ENCODE peak calls at places on chromosomes 12 and 14, in eight cellular contexts. One of them, this sample, is unnamed.

GRCh38 chr12:109167781-109168180 is 51.4 kb downstream of the ACACB start:
- DNase-seq in HTR-8/SVneo: no peak
- DNase-seq in stimulated activated CD8-positive, alpha-beta memory T cell treated with anti-CD3 and anti-CD28 coated beads, Interleukin-4, amount 100 ng/mL, for 4 hours: no peak
- DNase-seq in T-helper 2 cell: no peak
- DNase-seq in EH: no peak
- DNase-seq in neuronal stem cell: no peak
- DNase-seq in heart right ventricle: no peak
- DNase-seq in HEK293T: no peak
- DNase-seq in this sample: no peak

GRCh38 chr14:56150018-56150417 is 31.8 kb downstream of the PELI2 start:
- DNase-seq in neuronal stem cell: no peak
- DNase-seq in heart right ventricle: no peak
- DNase-seq in HTR-8/SVneo: no peak
- DNase-seq in EH: no peak
- DNase-seq in stimulated activated CD8-positive, alpha-beta memory T cell treated with anti-CD3 and anti-CD28 coated beads, Interleukin-4, amount 100 ng/mL, for 4 hours: no peak
- DNase-seq in HEK293T: no peak
- DNase-seq in T-helper 2 cell: no peak
- DNase-seq in this sample: no peak

GRCh38 chr14:102711946-102712345 is 65.3 kb upstream of the TRAF3 start:
- DNase-seq in T-helper 2 cell: no peak
- DNase-seq in EH: peak
- DNase-seq in neuronal stem cell: no peak
- DNase-seq in HTR-8/SVneo: no peak
- DNase-seq in heart right ventricle: no peak
- DNase-seq in HEK293T: no peak
- DNase-seq in stimulated activated CD8-positive, alpha-beta memory T cell treated with anti-CD3 and anti-CD28 coated beads, Interleukin-4, amount 100 ng/mL, for 4 hours: no peak
- DNase-seq in this sample: no peak

GRCh38 chr12:71661977-71662522 is 1.6 kb downstream of the ZFC3H1 start:
- DNase-seq in neuronal stem cell: no peak
- DNase-seq in stimulated activated CD8-positive, alpha-beta memory T cell treated with anti-CD3 and anti-CD28 coated beads, Interleukin-4, amount 100 ng/mL, for 4 hours: no peak
- DNase-seq in HEK293T: no peak
- DNase-seq in heart right ventricle: no peak
- DNase-seq in HTR-8/SVneo: no peak
- DNase-seq in T-helper 2 cell: no peak
- DNase-seq in EH: peak
- DNase-seq in this sample: no peak

GRCh38 chr14:103518416-103519042 is 4.1 kb downstream of the CKB start:
- DNase-seq in EH: peak
- DNase-seq in stimulated activated CD8-positive, alpha-beta memory T cell treated with anti-CD3 and anti-CD28 coated beads, Interleukin-4, amount 100 ng/mL, for 4 hours: no peak
- DNase-seq in HEK293T: peak
- DNase-seq in heart right ventricle: peak
- DNase-seq in T-helper 2 cell: peak
- DNase-seq in neuronal stem cell: no peak
- DNase-seq in HTR-8/SVneo: peak
- DNase-seq in this sample: peak

GRCh38 chr12:19196959-19197630 is 67.6 kb downstream of the PLEKHA5 start:
- DNase-seq in HEK293T: no peak
- DNase-seq in stimulated activated CD8-positive, alpha-beta memory T cell treated with anti-CD3 and anti-CD28 coated beads, Interleukin-4, amount 100 ng/mL, for 4 hours: no peak
- DNase-seq in neuronal stem cell: no peak
- DNase-seq in heart right ventricle: no peak
- DNase-seq in EH: no peak
- DNase-seq in HTR-8/SVneo: no peak
- DNase-seq in T-helper 2 cell: no peak
- DNase-seq in this sample: no peak

GRCh38 chr14:29663281-29663801 is 264.3 kb downstream of the PRKD1 start:
- DNase-seq in neuronal stem cell: no peak
- DNase-seq in stimulated activated CD8-positive, alpha-beta memory T cell treated with anti-CD3 and anti-CD28 coated beads, Interleukin-4, amount 100 ng/mL, for 4 hours: no peak
- DNase-seq in HTR-8/SVneo: no peak
- DNase-seq in EH: no peak
- DNase-seq in T-helper 2 cell: no peak
- DNase-seq in heart right ventricle: no peak
- DNase-seq in HEK293T: no peak
- DNase-seq in this sample: no peak

GRCh38 chr12:71455028-71455737 is 15.6 kb downstream of the LGR5 start:
- DNase-seq in neuronal stem cell: no peak
- DNase-seq in HEK293T: peak
- DNase-seq in T-helper 2 cell: no peak
- DNase-seq in EH: no peak
- DNase-seq in HTR-8/SVneo: no peak
- DNase-seq in stimulated activated CD8-positive, alpha-beta memory T cell treated with anti-CD3 and anti-CD28 coated beads, Interleukin-4, amount 100 ng/mL, for 4 hours: no peak
- DNase-seq in heart right ventricle: no peak
- DNase-seq in this sample: no peak

GRCh38 chr12:31582155-31582554 is 8.8 kb downstream of the DENND5B start:
- DNase-seq in HEK293T: no peak
- DNase-seq in T-helper 2 cell: no peak
- DNase-seq in HTR-8/SVneo: peak
- DNase-seq in heart right ventricle: no peak
- DNase-seq in stimulated activated CD8-positive, alpha-beta memory T cell treated with anti-CD3 and anti-CD28 coated beads, Interleukin-4, amount 100 ng/mL, for 4 hours: no peak
- DNase-seq in neuronal stem cell: no peak
- DNase-seq in EH: peak
- DNase-seq in this sample: no peak

GRCh38 chr14:56145965-56146364 is 27.8 kb downstream of the PELI2 start:
- DNase-seq in T-helper 2 cell: peak
- DNase-seq in heart right ventricle: no peak
- DNase-seq in stimulated activated CD8-positive, alpha-beta memory T cell treated with anti-CD3 and anti-CD28 coated beads, Interleukin-4, amount 100 ng/mL, for 4 hours: no peak
- DNase-seq in HTR-8/SVneo: no peak
- DNase-seq in HEK293T: no peak
- DNase-seq in EH: peak
- DNase-seq in neuronal stem cell: no peak
- DNase-seq in this sample: no peak

GRCh38 chr12:75305412-75306332 is 24.5 kb downstream of the CAPS2 start:
- DNase-seq in heart right ventricle: no peak
- DNase-seq in T-helper 2 cell: no peak
- DNase-seq in HEK293T: no peak
- DNase-seq in stimulated activated CD8-positive, alpha-beta memory T cell treated with anti-CD3 and anti-CD28 coated beads, Interleukin-4, amount 100 ng/mL, for 4 hours: no peak
- DNase-seq in EH: no peak
- DNase-seq in neuronal stem cell: no peak
- DNase-seq in HTR-8/SVneo: no peak
- DNase-seq in this sample: no peak

GRCh38 chr12:93318720-93319522 is 58.8 kb upstream of the NUDT4 start:
- DNase-seq in stimulated activated CD8-positive, alpha-beta memory T cell treated with anti-CD3 and anti-CD28 coated beads, Interleukin-4, amount 100 ng/mL, for 4 hours: no peak
- DNase-seq in EH: peak
- DNase-seq in HEK293T: no peak
- DNase-seq in neuronal stem cell: no peak
- DNase-seq in heart right ventricle: no peak
- DNase-seq in T-helper 2 cell: peak
- DNase-seq in HTR-8/SVneo: no peak
- DNase-seq in this sample: no peak

GRCh38 chr14:36512585-36513003 is 7.4 kb downstream of the NKX2-1 start:
- DNase-seq in heart right ventricle: no peak
- DNase-seq in HEK293T: no peak
- DNase-seq in stimulated activated CD8-positive, alpha-beta memory T cell treated with anti-CD3 and anti-CD28 coated beads, Interleukin-4, amount 100 ng/mL, for 4 hours: no peak
- DNase-seq in T-helper 2 cell: no peak
- DNase-seq in EH: no peak
- DNase-seq in neuronal stem cell: no peak
- DNase-seq in HTR-8/SVneo: no peak
- DNase-seq in this sample: no peak

GRCh38 chr14:60590907-60591510 is 58.3 kb downstream of the SIX1 start:
- DNase-seq in HTR-8/SVneo: no peak
- DNase-seq in HEK293T: no peak
- DNase-seq in neuronal stem cell: no peak
- DNase-seq in T-helper 2 cell: peak
- DNase-seq in heart right ventricle: no peak
- DNase-seq in stimulated activated CD8-positive, alpha-beta memory T cell treated with anti-CD3 and anti-CD28 coated beads, Interleukin-4, amount 100 ng/mL, for 4 hours: no peak
- DNase-seq in EH: peak
- DNase-seq in this sample: no peak

GRCh38 chr12:102527256-102527720 is 46.9 kb upstream of the IGF1 start:
- DNase-seq in stimulated activated CD8-positive, alpha-beta memory T cell treated with anti-CD3 and anti-CD28 coated beads, Interleukin-4, amount 100 ng/mL, for 4 hours: no peak
- DNase-seq in HEK293T: no peak
- DNase-seq in HTR-8/SVneo: no peak
- DNase-seq in heart right ventricle: no peak
- DNase-seq in neuronal stem cell: no peak
- DNase-seq in T-helper 2 cell: no peak
- DNase-seq in EH: peak
- DNase-seq in this sample: no peak

GRCh38 chr14:68899033-68899603 is 80.0 kb downstream of the ACTN1 start:
- DNase-seq in HTR-8/SVneo: no peak
- DNase-seq in HEK293T: no peak
- DNase-seq in T-helper 2 cell: peak
- DNase-seq in heart right ventricle: no peak
- DNase-seq in stimulated activated CD8-positive, alpha-beta memory T cell treated with anti-CD3 and anti-CD28 coated beads, Interleukin-4, amount 100 ng/mL, for 4 hours: no peak
- DNase-seq in neuronal stem cell: no peak
- DNase-seq in EH: no peak
- DNase-seq in this sample: no peak

GRCh38 chr14:36420288-36420687 is 99.7 kb downstream of the NKX2-1 start:
- DNase-seq in neuronal stem cell: peak
- DNase-seq in T-helper 2 cell: no peak
- DNase-seq in HEK293T: no peak
- DNase-seq in stimulated activated CD8-positive, alpha-beta memory T cell treated with anti-CD3 and anti-CD28 coated beads, Interleukin-4, amount 100 ng/mL, for 4 hours: no peak
- DNase-seq in HTR-8/SVneo: no peak
- DNase-seq in EH: no peak
- DNase-seq in heart right ventricle: no peak
- DNase-seq in this sample: no peak

GRCh38 chr14:70394674-70395073 is 22.2 kb downstream of the SYNJ2BP start:
- DNase-seq in stimulated activated CD8-positive, alpha-beta memory T cell treated with anti-CD3 and anti-CD28 coated beads, Interleukin-4, amount 100 ng/mL, for 4 hours: no peak
- DNase-seq in heart right ventricle: no peak
- DNase-seq in EH: no peak
- DNase-seq in HTR-8/SVneo: no peak
- DNase-seq in HEK293T: no peak
- DNase-seq in T-helper 2 cell: no peak
- DNase-seq in neuronal stem cell: no peak
- DNase-seq in this sample: no peak

GRCh38 chr14:27391331-27391730 is 793.5 kb upstream of the NOVA1 start:
- DNase-seq in HTR-8/SVneo: no peak
- DNase-seq in heart right ventricle: no peak
- DNase-seq in HEK293T: no peak
- DNase-seq in stimulated activated CD8-positive, alpha-beta memory T cell treated with anti-CD3 and anti-CD28 coated beads, Interleukin-4, amount 100 ng/mL, for 4 hours: no peak
- DNase-seq in T-helper 2 cell: no peak
- DNase-seq in neuronal stem cell: no peak
- DNase-seq in EH: no peak
- DNase-seq in this sample: no peak

GRCh38 chr12:113863455-113863845 is 102.7 kb downstream of the RBM19 start:
- DNase-seq in stimulated activated CD8-positive, alpha-beta memory T cell treated with anti-CD3 and anti-CD28 coated beads, Interleukin-4, amount 100 ng/mL, for 4 hours: no peak
- DNase-seq in HTR-8/SVneo: no peak
- DNase-seq in EH: no peak
- DNase-seq in T-helper 2 cell: no peak
- DNase-seq in neuronal stem cell: no peak
- DNase-seq in HEK293T: no peak
- DNase-seq in heart right ventricle: no peak
- DNase-seq in this sample: no peak

GRCh38 chr14:105582639-105583038 is 56.3 kb downstream of the TMEM121 start:
- DNase-seq in T-helper 2 cell: no peak
- DNase-seq in heart right ventricle: no peak
- DNase-seq in HTR-8/SVneo: no peak
- DNase-seq in neuronal stem cell: no peak
- DNase-seq in EH: peak
- DNase-seq in HEK293T: no peak
- DNase-seq in stimulated activated CD8-positive, alpha-beta memory T cell treated with anti-CD3 and anti-CD28 coated beads, Interleukin-4, amount 100 ng/mL, for 4 hours: no peak
- DNase-seq in this sample: no peak

This sample was measured in activated naive CD4-positive, alpha-beta T cell.